ENCODE peak calls at places on chromosomes 2 and 18, in four cellular contexts. S is HCT116, I is SK-N-SH, Z is Panc1. L is an unnamed sample.
A peak's percentile ranks its signal among the peaks of the same experiment; 100 is the strongest.

GRCh38 chr2:26735096-26735495 is 29.0 kb upstream of the SLC35F6 start:
- DNase-seq in S (no peak), I (peak; percentile 80), Z (no peak), L (no peak)

GRCh38 chr18:62294073-62294472 is 31.0 kb upstream of the TNFRSF11A start:
- DNase-seq in S (no peak), Z (no peak), I (no peak), L (no peak)

GRCh38 chr2:101972621-101973434 is 18.9 kb upstream of the IL1R2 start:
- DNase-seq in Z (no peak), I (no peak), S (no peak), L (no peak)

GRCh38 chr2:29808321-29808720 is 113.1 kb downstream of the ALK start:
- DNase-seq in I (no peak), Z (no peak), S (no peak), L (no peak)

GRCh38 chr18:41073372-41073954 is 881.6 kb upstream of the PIK3C3 start:
- DNase-seq in I (no peak), S (no peak), Z (no peak), L (no peak)

GRCh38 chr2:136130045-136130444 is 12.1 kb upstream of the CXCR4 start:
- DNase-seq in Z (no peak), S (no peak), I (no peak), L (no peak)

GRCh38 chr2:185970148-185970852 is 231.7 kb downstream of the FSIP2 start:
- DNase-seq in I (no peak), Z (no peak), S (no peak), L (no peak)

GRCh38 chr2:239195318-239195871 is 205.4 kb downstream of the HDAC4 start:
- DNase-seq in I (no peak), S (no peak), Z (no peak), L (peak; percentile 33)

GRCh38 chr2:38095996-38096861 is 20.3 kb upstream of the CYP1B1 start:
- DNase-seq in I (no peak), Z (no peak), S (no peak), L (no peak)

GRCh38 chr2:158998486-158999248 is 30.2 kb downstream of the TANC1 start:
- DNase-seq in I (no peak), Z (no peak), S (no peak), L (no peak)

GRCh38 chr18:62919109-62919838 is 203.9 kb downstream of the PHLPP1 start:
- DNase-seq in S (no peak), Z (no peak), I (no peak), L (no peak)

GRCh38 chr2:54708584-54709340 is 14.7 kb upstream of the EML6 start:
- DNase-seq in S (no peak), I (no peak), Z (no peak), L (peak; percentile 73)

GRCh38 chr2:144300632-144301031 is 219.3 kb downstream of the ZEB2 start:
- DNase-seq in Z (no peak), I (no peak), S (no peak), L (no peak)

DNA sequence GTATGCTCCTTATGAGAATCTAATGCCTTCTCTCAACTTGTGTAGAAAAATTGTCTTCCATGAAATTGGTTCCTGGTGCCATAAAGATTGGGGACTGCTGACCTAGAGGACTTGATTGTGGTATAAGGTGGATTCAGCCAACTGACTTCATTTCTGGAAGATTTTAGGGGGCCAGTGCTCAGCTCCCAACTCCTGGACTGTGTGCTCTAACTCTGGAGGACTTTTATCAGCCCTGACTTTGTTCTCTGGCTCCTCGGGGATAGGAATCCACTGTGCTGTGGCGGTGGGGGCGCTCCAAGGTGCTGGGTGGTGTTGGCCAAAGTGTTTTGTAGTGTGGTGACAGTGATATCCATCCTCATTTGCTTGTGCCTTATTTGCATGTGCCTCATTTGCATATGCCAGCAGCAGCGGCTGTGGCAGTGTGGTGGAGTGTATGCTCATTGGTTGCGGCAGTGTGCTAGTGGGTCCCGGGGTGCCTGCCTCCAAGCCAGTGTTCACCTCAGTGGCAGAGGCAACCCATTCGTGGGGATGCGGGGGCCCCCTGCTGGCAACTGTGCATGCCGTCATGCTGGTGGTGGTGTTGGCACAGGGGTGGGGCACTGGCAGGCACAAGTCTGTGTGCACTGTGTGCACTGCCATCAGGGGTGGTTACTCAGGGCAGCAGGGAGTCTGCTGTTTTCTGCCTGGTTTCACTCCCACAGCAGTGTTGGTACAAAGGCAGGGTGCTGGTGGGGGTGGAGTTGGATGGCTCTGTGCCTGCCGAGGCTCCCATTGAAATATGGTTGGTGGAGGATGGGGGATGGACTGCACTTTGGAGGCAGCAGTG is 19.6 kb downstream of the EHBP1 start:
- DNase-seq in S (peak; percentile 22), I (peak; percentile 45), Z (no peak), L (no peak)
- TF ChIP-seq SIN3A in S (no peak), I (no peak), Z (no peak), L (no peak)

GRCh38 chr2:99942948-99943347 is 199.4 kb downstream of the AFF3 start:
- DNase-seq in I (no peak), S (no peak), Z (no peak), L (no peak)
- TF ChIP-seq SIN3A in I (no peak), S (no peak), Z (no peak), L (no peak)

DNA sequence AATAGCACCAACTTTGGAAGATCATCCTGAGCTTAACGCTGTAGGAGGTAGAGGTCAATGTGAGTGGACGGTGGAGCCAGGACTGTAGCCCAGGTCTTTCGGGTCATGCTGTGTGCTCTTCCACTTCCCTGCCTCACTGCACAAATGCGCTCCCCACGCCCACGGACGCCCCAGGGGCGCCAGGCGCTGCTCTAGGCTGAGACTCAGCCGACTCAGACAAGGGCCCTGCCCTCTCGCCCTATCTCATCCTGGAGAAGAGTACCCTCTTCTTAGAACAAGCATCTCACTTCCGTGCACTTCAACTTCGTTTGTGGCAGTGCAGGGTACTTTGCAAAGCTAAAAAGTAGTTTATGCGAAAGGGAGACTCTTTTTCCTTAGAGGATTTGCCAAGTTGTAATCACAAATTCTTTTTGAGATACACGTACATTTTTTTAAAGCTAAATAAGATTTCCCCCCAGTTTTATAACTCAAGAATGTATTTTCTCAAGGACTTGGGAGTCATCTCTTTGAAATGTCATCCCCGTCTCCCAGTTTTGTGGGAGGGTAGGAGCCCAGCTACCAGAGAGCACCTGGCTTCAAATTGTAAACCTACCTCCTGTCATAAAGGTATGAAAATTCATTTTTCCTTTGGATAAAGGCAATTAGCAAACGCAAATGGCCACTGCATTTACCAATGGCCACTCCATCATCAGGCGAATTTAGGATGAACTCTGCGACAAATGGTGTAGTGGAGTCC is 1.2 kb upstream of the PRELID3A start:
- DNase-seq in S (no peak), Z (no peak), I (no peak), L (no peak)
- TF ChIP-seq SIN3A in S (no peak), Z (no peak), I (no peak), L (no peak)

GRCh38 chr2:164388511-164388910 is 232.8 kb downstream of the GRB14 start:
- DNase-seq in I (no peak), Z (peak; percentile 20), S (no peak), L (no peak)
- TF ChIP-seq SIN3A in I (peak; percentile 16), Z (no peak), S (no peak), L (no peak)

GRCh38 chr2:88697361-88698026 is 6.0 kb downstream of the RPIA start:
- DNase-seq in S (no peak), Z (no peak), I (no peak), L (no peak)

GRCh38 chr2:88698027-88698413 is 6.5 kb downstream of the RPIA start:
- DNase-seq in S (no peak), I (no peak), Z (no peak), L (no peak)

GRCh38 chr2:88694015-88694414 is 2.5 kb downstream of the RPIA start:
- DNase-seq in I (no peak), Z (no peak), S (no peak), L (no peak)

GRCh38 chr2:88698498-88699233 is 7.2 kb downstream of the RPIA start:
- DNase-seq in S (no peak), Z (no peak), I (no peak), L (peak; percentile 3)
- TF ChIP-seq SIN3A in S (no peak), Z (no peak), I (no peak), L (no peak)

L was measured in H1.